ENCODE peak calls at places on chromosomes 1 and 21, in five cellular contexts. One of them, this sample, is unnamed. For H3K4me1, the result is how much of the 10 kb centered on the place peaks cover.

GRCh38 chr1:172321429-172321828 is 99.1 kb upstream of the C1orf105 start:
- DNase-seq in SJSA1: no peak
- DNase-seq in ovary: no peak
- DNase-seq in OCI-LY7: no peak
- DNase-seq in right atrium auricular region: no peak
- DNase-seq in this sample: no peak

GRCh38 chr1:36653850-36654249 is 171.1 kb upstream of the CSF3R start:
- DNase-seq in right atrium auricular region: no peak
- DNase-seq in ovary: no peak
- DNase-seq in OCI-LY7: no peak
- DNase-seq in SJSA1: no peak
- DNase-seq in this sample: peak

GRCh38 chr1:240036526-240036925 is 55.2 kb upstream of the FMN2 start:
- DNase-seq in OCI-LY7: no peak
- DNase-seq in SJSA1: no peak
- DNase-seq in ovary: no peak
- DNase-seq in right atrium auricular region: no peak
- DNase-seq in this sample: no peak

GRCh38 chr1:27372808-27373690 is 1.6 kb downstream of the FCN3 start:
- DNase-seq in ovary: no peak
- DNase-seq in OCI-LY7: no peak
- DNase-seq in SJSA1: no peak
- DNase-seq in right atrium auricular region: no peak
- DNase-seq in this sample: no peak

GRCh38 chr1:27637052-27637451 is 2.1 kb upstream of the FGR start:
- DNase-seq in right atrium auricular region: no peak
- DNase-seq in ovary: no peak
- DNase-seq in OCI-LY7: no peak
- DNase-seq in SJSA1: no peak
- DNase-seq in this sample: no peak

GRCh38 chr1:9235123-9235513 is 544 bp downstream of the H6PD start:
- DNase-seq in OCI-LY7: no peak
- DNase-seq in SJSA1: peak
- DNase-seq in ovary: no peak
- DNase-seq in right atrium auricular region: no peak
- DNase-seq in this sample: no peak

GRCh38 chr1:212491454-212491853 is 58.7 kb downstream of the NENF start:
- DNase-seq in right atrium auricular region: no peak
- DNase-seq in OCI-LY7: no peak
- DNase-seq in ovary: no peak
- DNase-seq in SJSA1: no peak
- DNase-seq in this sample: no peak

GRCh38 chr1:34829250-34829649 is 30.3 kb downstream of the SMIM12 start:
- DNase-seq in OCI-LY7: no peak
- DNase-seq in ovary: no peak
- DNase-seq in right atrium auricular region: no peak
- DNase-seq in SJSA1: peak
- DNase-seq in this sample: no peak

GRCh38 chr1:62725255-62725654 is 37.1 kb upstream of the DOCK7 start:
- DNase-seq in OCI-LY7: no peak
- DNase-seq in ovary: no peak
- DNase-seq in right atrium auricular region: no peak
- DNase-seq in SJSA1: no peak
- DNase-seq in this sample: no peak

GRCh38 chr21:41956926-41957729 is 3.3 kb upstream of the C2CD2 start:
- DNase-seq in SJSA1: no peak
- DNase-seq in right atrium auricular region: no peak
- DNase-seq in OCI-LY7: no peak
- DNase-seq in ovary: peak
- DNase-seq in this sample: no peak

GRCh38 chr1:44643721-44644330 is 30.5 kb downstream of the TMEM53 start:
- DNase-seq in OCI-LY7: no peak
- DNase-seq in right atrium auricular region: no peak
- DNase-seq in SJSA1: no peak
- DNase-seq in ovary: no peak
- DNase-seq in this sample: no peak

GRCh38 chr21:29293495-29293894 is 5.2 kb upstream of the BACH1 start:
- DNase-seq in OCI-LY7: peak
- DNase-seq in ovary: no peak
- DNase-seq in SJSA1: no peak
- DNase-seq in right atrium auricular region: no peak
- DNase-seq in this sample: no peak

GRCh38 chr21:43352568-43353281 is 74.2 kb downstream of the SIK1 start:
- DNase-seq in ovary: no peak
- DNase-seq in OCI-LY7: peak
- DNase-seq in SJSA1: no peak
- DNase-seq in right atrium auricular region: no peak
- DNase-seq in this sample: no peak

GRCh38 chr1:21300774-21301173 is 10.5 kb upstream of the ECE1 start:
- DNase-seq in OCI-LY7: no peak
- DNase-seq in SJSA1: no peak
- DNase-seq in ovary: no peak
- DNase-seq in right atrium auricular region: no peak
- DNase-seq in this sample: no peak

GRCh38 chr1:24130385-24130784 is 12.6 kb downstream of the IL22RA1 start:
- DNase-seq in ovary: no peak
- DNase-seq in SJSA1: no peak
- DNase-seq in right atrium auricular region: no peak
- DNase-seq in OCI-LY7: no peak
- DNase-seq in this sample: no peak

GRCh38 chr1:1101503-1101902 is 14.4 kb downstream of the C1orf159 start:
- DNase-seq in SJSA1: peak
- DNase-seq in OCI-LY7: no peak
- DNase-seq in ovary: no peak
- DNase-seq in right atrium auricular region: no peak
- DNase-seq in this sample: no peak

GRCh38 chr1:226121587-226122400 is 59.3 kb downstream of the H3-3A start:
- DNase-seq in SJSA1: peak
- DNase-seq in ovary: peak
- DNase-seq in right atrium auricular region: no peak
- DNase-seq in OCI-LY7: peak
- DNase-seq in this sample: peak

GRCh38 chr21:26388731-26389231 is 184.3 kb downstream of the CYYR1 start:
- DNase-seq in right atrium auricular region: no peak
- DNase-seq in OCI-LY7: no peak
- DNase-seq in ovary: no peak
- DNase-seq in SJSA1: no peak
- DNase-seq in this sample: no peak

GRCh38 chr21:41289431-41289830 is 27.2 kb upstream of the FAM3B start:
- DNase-seq in right atrium auricular region: no peak
- DNase-seq in ovary: no peak
- DNase-seq in SJSA1: no peak
- DNase-seq in OCI-LY7: no peak
- DNase-seq in this sample: no peak

GRCh38 chr1:31736675-31737074 is 27.5 kb downstream of the ADGRB2 start:
- DNase-seq in OCI-LY7: no peak
- DNase-seq in ovary: no peak
- DNase-seq in right atrium auricular region: no peak
- DNase-seq in SJSA1: no peak
- DNase-seq in this sample: no peak

GRCh38 chr21:16071761-16072160 is 342.0 kb downstream of the USP25 start:
- DNase-seq in ovary: no peak
- DNase-seq in SJSA1: no peak
- DNase-seq in right atrium auricular region: no peak
- DNase-seq in OCI-LY7: no peak
- DNase-seq in this sample: no peak
- H3K4me3 ChIP-seq in ovary: peak
- H3K4me3 ChIP-seq in SJSA1: no peak
- H3K4me3 ChIP-seq in right atrium auricular region: no peak
- H3K4me3 ChIP-seq in OCI-LY7: no peak
- H3K4me3 ChIP-seq in this sample: no peak

GRCh38 chr1:26022404-26022779 is 817 bp downstream of the EXTL1 start:
- DNase-seq in OCI-LY7: no peak
- DNase-seq in right atrium auricular region: no peak
- DNase-seq in SJSA1: no peak
- DNase-seq in ovary: no peak
- DNase-seq in this sample: no peak

GRCh38 chr1:26021647-26022403 is at the start of gene EXTL1:
- DNase-seq in SJSA1: no peak
- DNase-seq in right atrium auricular region: no peak
- DNase-seq in OCI-LY7: no peak
- DNase-seq in ovary: peak
- DNase-seq in this sample: peak

GRCh38 chr1:26019641-26020315 is 1.8 kb upstream of the EXTL1 start:
- DNase-seq in OCI-LY7: no peak
- DNase-seq in right atrium auricular region: no peak
- DNase-seq in SJSA1: no peak
- DNase-seq in ovary: no peak
- DNase-seq in this sample: no peak

GRCh38 chr1:26020390-26020789 is 1.2 kb upstream of the EXTL1 start:
- DNase-seq in right atrium auricular region: no peak
- DNase-seq in SJSA1: no peak
- DNase-seq in OCI-LY7: no peak
- DNase-seq in ovary: peak
- DNase-seq in this sample: no peak

GRCh38 chr1:26020941-26021646 is 481 bp upstream of the EXTL1 start:
- DNase-seq in right atrium auricular region: no peak
- DNase-seq in SJSA1: no peak
- DNase-seq in ovary: no peak
- DNase-seq in OCI-LY7: no peak
- DNase-seq in this sample: no peak
- H3K27ac ChIP-seq in right atrium auricular region: peak
- H3K27ac ChIP-seq in SJSA1: no peak
- H3K27ac ChIP-seq in ovary: no peak
- H3K27ac ChIP-seq in OCI-LY7: no peak
- H3K27ac ChIP-seq in this sample: peak

GRCh38 chr1:32755098-32755809 is 52.7 kb upstream of the SYNC start:
- DNase-seq in OCI-LY7: no peak
- DNase-seq in SJSA1: no peak
- DNase-seq in right atrium auricular region: no peak
- DNase-seq in ovary: peak
- DNase-seq in this sample: no peak
- H3K4me1 ChIP-seq in OCI-LY7: under half
- H3K4me1 ChIP-seq in SJSA1: under half
- H3K4me1 ChIP-seq in right atrium auricular region: under half
- H3K4me1 ChIP-seq in ovary: under half
- H3K4me1 ChIP-seq in this sample: under half

GRCh38 chr1:247417786-247418185 is 1.8 kb downstream of the NLRP3 start:
- DNase-seq in ovary: no peak
- DNase-seq in right atrium auricular region: no peak
- DNase-seq in SJSA1: no peak
- DNase-seq in OCI-LY7: no peak
- DNase-seq in this sample: no peak

GRCh38 chr1:247419326-247419725 is 3.4 kb downstream of the NLRP3 start:
- DNase-seq in OCI-LY7: no peak
- DNase-seq in ovary: no peak
- DNase-seq in SJSA1: no peak
- DNase-seq in right atrium auricular region: no peak
- DNase-seq in this sample: no peak

GRCh38 chr1:247421074-247421473 is 5.1 kb downstream of the NLRP3 start:
- DNase-seq in ovary: no peak
- DNase-seq in OCI-LY7: no peak
- DNase-seq in SJSA1: no peak
- DNase-seq in right atrium auricular region: no peak
- DNase-seq in this sample: no peak

GRCh38 chr1:247411583-247412295 is 4.2 kb upstream of the NLRP3 start:
- DNase-seq in ovary: no peak
- DNase-seq in right atrium auricular region: no peak
- DNase-seq in OCI-LY7: no peak
- DNase-seq in SJSA1: no peak
- DNase-seq in this sample: no peak

GRCh38 chr1:247415423-247416361 is at the start of gene NLRP3:
- DNase-seq in right atrium auricular region: no peak
- DNase-seq in OCI-LY7: peak
- DNase-seq in SJSA1: no peak
- DNase-seq in ovary: no peak
- DNase-seq in this sample: peak
- H3K4me3 ChIP-seq in right atrium auricular region: peak
- H3K4me3 ChIP-seq in OCI-LY7: peak
- H3K4me3 ChIP-seq in SJSA1: peak
- H3K4me3 ChIP-seq in ovary: no peak
- H3K4me3 ChIP-seq in this sample: peak

GRCh38 chr1:17185485-17185860 is 19.5 kb upstream of the PADI1 start:
- DNase-seq in OCI-LY7: no peak
- DNase-seq in SJSA1: peak
- DNase-seq in ovary: peak
- DNase-seq in right atrium auricular region: no peak
- DNase-seq in this sample: no peak

GRCh38 chr1:17184822-17185484 is 20.0 kb upstream of the PADI1 start:
- DNase-seq in right atrium auricular region: no peak
- DNase-seq in OCI-LY7: no peak
- DNase-seq in SJSA1: peak
- DNase-seq in ovary: peak
- DNase-seq in this sample: no peak

GRCh38 chr1:17184161-17184665 is 20.7 kb upstream of the PADI1 start:
- DNase-seq in ovary: no peak
- DNase-seq in SJSA1: peak
- DNase-seq in right atrium auricular region: no peak
- DNase-seq in OCI-LY7: no peak
- DNase-seq in this sample: no peak

GRCh38 chr1:17183388-17184160 is 21.4 kb upstream of the PADI1 start:
- DNase-seq in OCI-LY7: no peak
- DNase-seq in SJSA1: peak
- DNase-seq in ovary: no peak
- DNase-seq in right atrium auricular region: no peak
- DNase-seq in this sample: no peak

DNA sequence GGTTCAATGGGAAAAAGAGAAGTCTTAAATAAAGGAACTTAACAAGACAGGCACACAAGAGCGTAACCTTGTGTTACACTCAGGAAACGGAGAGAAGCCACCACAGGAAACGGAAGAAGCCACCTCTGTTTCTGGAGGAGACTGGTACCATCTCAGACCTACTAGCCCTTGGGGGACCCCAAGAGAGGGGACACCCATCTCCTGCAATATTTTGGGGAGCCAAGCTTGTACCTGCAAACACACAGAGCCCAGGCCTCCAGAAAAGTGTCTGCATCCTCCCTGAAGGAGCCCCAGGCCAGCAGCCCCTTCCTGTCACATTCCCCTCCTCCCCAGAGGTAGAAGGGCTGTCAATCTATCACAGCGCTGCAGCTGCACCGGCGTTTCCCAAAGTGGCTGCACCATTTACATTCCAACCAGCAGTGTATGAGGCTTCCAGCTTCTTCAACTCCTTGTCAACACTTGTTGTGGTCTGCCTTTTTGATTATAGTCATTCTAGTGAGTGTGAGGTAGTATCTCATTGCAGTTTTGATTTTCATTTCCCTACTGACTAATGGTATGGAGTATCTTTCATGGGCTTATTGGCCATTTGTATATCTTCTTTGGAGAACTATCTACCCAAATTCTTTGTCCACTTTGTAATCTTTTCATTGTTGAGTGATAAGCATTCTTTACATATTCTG is 23.0 kb upstream of the PADI1 start:
- DNase-seq in SJSA1: peak
- DNase-seq in ovary: no peak
- DNase-seq in OCI-LY7: peak
- DNase-seq in right atrium auricular region: no peak
- DNase-seq in this sample: no peak
- H3K27ac ChIP-seq in SJSA1: no peak
- H3K27ac ChIP-seq in ovary: no peak
- H3K27ac ChIP-seq in OCI-LY7: no peak
- H3K27ac ChIP-seq in right atrium auricular region: no peak
- H3K27ac ChIP-seq in this sample: no peak